ENCODE peak calls at places on chromosome 22, in ten cellular contexts. B is tibial nerve; P is IMR-90; L is adrenal gland; N is colonic mucosa; X is effector memory CD4-positive, alpha-beta T cell; T is lower lobe of right lung; H is left ventricle myocardium inferior; G is body of pancreas; M is sigmoid colon. A is an unnamed sample.

GRCh38 chr22:40182231-40182835 is 4.6 kb downstream of the TNRC6B start:
- DNase-seq in H (no peak), M (no peak), G (no peak), N (no peak), T (no peak), L (no peak), B (no peak), X (no peak), P (no peak), A (no peak)

GRCh38 chr22:50573491-50574382 is 4.5 kb downstream of the CPT1B start:
- DNase-seq in H (no peak), L (no peak), N (no peak), G (no peak), T (peak; percentile 32), X (no peak), M (no peak), P (no peak), B (no peak), A (no peak)

GRCh38 chr22:44025171-44026065 is 1.3 kb downstream of the PARVB start:
- DNase-seq in L (peak; percentile 43), B (peak; percentile 40), X (no peak), N (peak; percentile 45), T (peak; percentile 62), M (no peak), H (peak; percentile 64), P (no peak), G (peak; percentile 27), A (peak; percentile 67)

GRCh38 chr22:44159230-44159629 is 21.5 kb upstream of the PARVG start:
- DNase-seq in G (no peak), M (peak; percentile 92), B (no peak), P (no peak), T (no peak), H (no peak), L (peak; percentile 30), N (no peak), X (no peak), A (no peak)

GRCh38 chr22:44118645-44119315 is 61.9 kb upstream of the PARVG start:
- DNase-seq in X (no peak), L (no peak), P (no peak), H (no peak), B (no peak), M (peak; percentile 48), T (peak; percentile 27), G (no peak), N (no peak), A (no peak)

GRCh38 chr22:27752771-27753170 is 48.8 kb downstream of the MN1 start:
- DNase-seq in G (no peak), H (peak; percentile 77), T (peak; percentile 34), N (peak; percentile 40), M (peak; percentile 81), X (no peak), L (peak; percentile 21), P (no peak), B (no peak), A (no peak)

GRCh38 chr22:39013923-39014722 is at the start of gene APOBEC3C:
- DNase-seq in H (peak; percentile 76), X (peak; percentile 62), P (peak; percentile 90), M (peak; percentile 94), N (peak; percentile 86), T (peak; percentile 80), G (peak; percentile 84), B (peak; percentile 83), L (peak; percentile 96), A (peak; percentile 88)

GRCh38 chr22:49961601-49962011 is 1.0 kb downstream of the PIM3 start:
- DNase-seq in H (peak; percentile 20), N (peak; percentile 38), X (no peak), L (no peak), T (peak; percentile 57), P (no peak), G (no peak), M (no peak), B (no peak), A (peak; percentile 22)

GRCh38 chr22:38218661-38219331 is 17.0 kb downstream of the MAFF start:
- DNase-seq in L (peak; percentile 93), X (peak; percentile 62), B (no peak), G (peak; percentile 89), T (peak; percentile 88), H (peak; percentile 70), N (peak; percentile 85), M (peak; percentile 93), P (peak; percentile 97), A (peak; percentile 90)

GRCh38 chr22:47620391-47620790 is 857.9 kb downstream of the TBC1D22A start:
- DNase-seq in H (no peak), T (no peak), P (no peak), B (no peak), M (peak; percentile 46), N (no peak), G (no peak), L (no peak), X (no peak), A (no peak)

GRCh38 chr22:50310209-50310722 is 2.8 kb upstream of the PLXNB2 start:
- DNase-seq in H (no peak), P (no peak), M (no peak), X (no peak), B (no peak), T (peak; percentile 91), G (no peak), N (no peak), L (no peak), A (peak; percentile 93)

GRCh38 chr22:44807232-44807631 is 54.9 kb downstream of the ARHGAP8 start:
- DNase-seq in N (no peak), H (no peak), X (no peak), P (no peak), M (no peak), L (no peak), T (no peak), G (no peak), B (no peak), A (no peak)

GRCh38 chr22:41347066-41347859 is 34.5 kb upstream of the TEF start:
- DNase-seq in T (no peak), B (no peak), M (peak; percentile 59), G (peak; percentile 43), N (no peak), L (no peak), H (peak; percentile 65), X (no peak), P (no peak), A (peak; percentile 58)

GRCh38 chr22:50148991-50149721 is 21.4 kb upstream of the PANX2 start:
- DNase-seq in T (peak; percentile 79), P (peak; percentile 45), M (no peak), H (peak; percentile 46), L (peak; percentile 70), B (peak; percentile 12), G (peak; percentile 74), X (peak; percentile 45), N (peak; percentile 61), A (peak; percentile 84)

GRCh38 chr22:33747576-33748180 is 172.6 kb downstream of the LARGE1 start:
- DNase-seq in X (no peak), M (no peak), P (no peak), G (peak; percentile 13), N (peak; percentile 41), H (no peak), L (peak; percentile 30), B (no peak), T (no peak), A (no peak)

GRCh38 chr22:44752285-44753188 is at the start of gene ARHGAP8:
- DNase-seq in H (no peak), P (no peak), L (no peak), N (peak; percentile 74), B (no peak), X (no peak), G (peak; percentile 75), M (no peak), T (peak; percentile 75), A (peak; percentile 63)

DNA sequence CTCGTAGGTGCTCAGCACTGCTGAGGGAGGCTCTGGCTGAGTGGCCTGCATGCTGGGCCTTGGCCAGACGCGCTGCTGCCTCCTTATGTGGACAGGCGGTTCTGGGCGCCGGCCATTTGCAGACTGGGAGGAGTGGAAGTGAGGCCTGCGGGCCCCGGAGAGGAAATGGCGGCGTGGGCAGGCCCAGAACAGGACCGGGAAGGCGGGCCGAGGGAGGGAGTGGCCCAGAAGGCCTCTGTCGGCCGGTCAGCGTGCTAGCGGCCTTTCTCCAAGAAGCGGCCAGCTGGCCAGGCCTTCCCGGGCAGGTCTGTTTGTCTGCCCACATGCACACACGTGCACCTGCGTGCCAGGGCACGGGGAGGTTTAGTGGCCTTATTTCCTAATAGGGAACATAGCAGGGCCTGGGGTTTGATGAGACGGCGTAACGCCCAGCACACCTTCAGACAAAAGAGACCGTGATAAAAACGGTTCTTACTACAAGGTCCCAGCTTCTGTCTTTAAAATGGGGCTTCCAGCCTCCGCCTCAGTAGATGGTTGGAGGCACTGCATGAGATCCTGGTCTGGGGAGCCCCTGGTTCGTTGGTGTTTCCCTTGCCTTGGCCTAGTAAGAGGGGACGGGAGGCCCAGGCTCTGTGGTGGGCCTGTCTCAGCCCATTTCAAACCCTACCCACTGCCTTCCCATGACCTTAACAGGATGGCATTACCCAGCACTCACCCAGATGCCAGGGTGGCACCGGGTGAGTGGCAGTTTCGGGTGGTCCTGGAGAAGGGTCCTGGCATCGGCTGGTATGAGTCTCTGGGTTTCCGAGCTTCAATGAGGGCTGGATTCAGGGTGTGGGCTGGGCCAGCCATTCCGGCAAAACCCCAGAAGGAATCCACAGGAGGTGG is 65.1 kb upstream of the PPARA start:
- DNase-seq in G (peak; percentile 92), N (peak; percentile 63), T (peak; percentile 87), B (peak; percentile 69), H (peak; percentile 90), M (peak; percentile 95), P (no peak), L (peak; percentile 90), X (no peak), A (peak; percentile 90)
- H3K4me1 ChIP-seq in G (peaks cover 97% of the 10 kb centered on the region), N (peaks cover 43% of the 10 kb centered on the region), T (peaks cover 93% of the 10 kb centered on the region), B (peaks cover 88% of the 10 kb centered on the region), H (peaks cover 100% of the 10 kb centered on the region), M (peaks cover 99% of the 10 kb centered on the region), P (peaks cover 45% of the 10 kb centered on the region), L (peaks cover 97% of the 10 kb centered on the region), X (no peaks in the 10 kb centered on the region), A (peaks cover 72% of the 10 kb centered on the region)

DNA sequence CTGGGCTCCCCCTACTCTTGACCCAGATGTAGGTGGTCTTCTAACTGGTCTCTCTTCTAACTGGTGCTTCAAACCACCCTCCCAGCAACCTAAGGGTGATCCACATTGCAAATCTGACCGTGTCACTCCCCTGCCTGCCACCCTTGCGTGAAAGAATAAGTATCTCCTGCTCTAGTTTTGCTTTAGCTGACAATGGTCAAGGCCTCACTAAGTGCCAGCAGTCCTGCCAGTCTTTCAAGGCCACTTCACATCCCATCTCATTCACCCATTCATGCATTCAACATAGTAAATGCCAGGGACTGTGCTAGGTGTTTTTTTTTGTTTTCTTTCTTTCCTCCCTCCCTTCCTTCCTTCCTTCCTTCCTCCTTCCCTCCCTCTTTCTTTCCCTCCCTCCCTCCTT is 2.3 kb upstream of the KCTD17 start:
- DNase-seq in P (no peak), N (no peak), X (no peak), H (no peak), G (no peak), L (no peak), T (no peak), B (no peak), M (no peak), A (no peak)
- H3K4me1 ChIP-seq in P (peaks cover 6% of the 10 kb centered on the region), N (peaks cover 22% of the 10 kb centered on the region), X (peaks cover 7% of the 10 kb centered on the region), H (peaks cover 30% of the 10 kb centered on the region), G (peaks cover 9% of the 10 kb centered on the region), L (peaks cover 13% of the 10 kb centered on the region), T (peaks cover 24% of the 10 kb centered on the region), B (peaks cover 28% of the 10 kb centered on the region), M (peaks cover 20% of the 10 kb centered on the region), A (peaks cover 17% of the 10 kb centered on the region)

GRCh38 chr22:20132686-20133246 is 1.2 kb downstream of the ZDHHC8 start:
- DNase-seq in L (no peak), X (no peak), B (no peak), T (no peak), H (no peak), M (no peak), N (no peak), G (no peak), P (no peak), A (no peak)
- H3K4me1 ChIP-seq in L (peaks cover 47% of the 10 kb centered on the region), X (peaks cover 17% of the 10 kb centered on the region), B (peaks cover 71% of the 10 kb centered on the region), T (peaks cover 59% of the 10 kb centered on the region), H (peaks cover 86% of the 10 kb centered on the region), M (peaks cover 65% of the 10 kb centered on the region), N (peaks cover 10% of the 10 kb centered on the region), G (peaks cover 51% of the 10 kb centered on the region), P (peaks cover 12% of the 10 kb centered on the region), A (peaks cover 44% of the 10 kb centered on the region)

GRCh38 chr22:20178075-20178921 is 27.4 kb upstream of the CCDC188 start:
- DNase-seq in L (no peak), N (no peak), H (no peak), G (no peak), P (no peak), T (no peak), X (no peak), M (no peak), B (no peak), A (no peak)
- H3K4me1 ChIP-seq in L (no peaks in the 10 kb centered on the region), N (no peaks in the 10 kb centered on the region), H (no peaks in the 10 kb centered on the region), G (no peaks in the 10 kb centered on the region), P (no peaks in the 10 kb centered on the region), T (no peaks in the 10 kb centered on the region), X (no peaks in the 10 kb centered on the region), M (no peaks in the 10 kb centered on the region), B (no peaks in the 10 kb centered on the region), A (no peaks in the 10 kb centered on the region)